ENCODE peak calls at places on chromosomes 7 and 10, in nine cellular contexts. M, U, I, W, Q, C, Y, R and S are unnamed samples.

GRCh38 chr10:118481871-118482270 is 113.6 kb downstream of the PRLHR start:
- DNase-seq in W (no peak), I (no peak), Q (no peak), M (no peak), C (no peak), R (no peak), Y (no peak), U (no peak), S (no peak)

GRCh38 chr7:112573302-112574039 is 92.7 kb downstream of the LSMEM1 start:
- DNase-seq in M (no peak), Y (no peak), U (no peak), I (peak), R (no peak), W (no peak), Q (no peak), C (no peak), S (no peak)

GRCh38 chr10:843703-844102 is 87.8 kb downstream of the LARP4B start:
- DNase-seq in I (no peak), C (no peak), U (no peak), M (no peak), W (no peak), R (no peak), Q (no peak), Y (no peak), S (no peak)

GRCh38 chr10:30373596-30374327 is 24.7 kb upstream of the MTPAP start:
- DNase-seq in Q (no peak), Y (no peak), I (no peak), R (no peak), M (no peak), U (no peak), C (no peak), W (peak), S (no peak)

GRCh38 chr7:15330943-15331342 is 230.9 kb downstream of the AGMO start:
- DNase-seq in Y (no peak), W (no peak), U (no peak), C (no peak), M (no peak), I (no peak), R (no peak), Q (no peak), S (no peak)

GRCh38 chr7:69603937-69604494 is 5.7 kb downstream of the AUTS2 start:
- DNase-seq in M (peak), I (no peak), Y (no peak), R (no peak), W (no peak), U (no peak), C (no peak), Q (no peak), S (no peak)

GRCh38 chr10:44706745-44707144 is 204.4 kb upstream of the TMEM72 start:
- DNase-seq in Q (no peak), M (no peak), R (peak), Y (no peak), I (peak), W (no peak), U (peak), C (peak), S (peak)

GRCh38 chr10:12617205-12618175 is 268.1 kb downstream of the CAMK1D start:
- DNase-seq in Y (no peak), U (no peak), C (no peak), W (no peak), I (no peak), R (no peak), M (no peak), Q (no peak), S (no peak)

GRCh38 chr7:151087247-151088018 is 1.2 kb downstream of the AGAP3 start:
- DNase-seq in I (no peak), Y (no peak), W (peak), U (peak), R (peak), Q (no peak), C (no peak), M (no peak), S (no peak)

GRCh38 chr7:127512587-127512986 is 72.8 kb downstream of the GCC1 start:
- DNase-seq in I (no peak), Q (no peak), W (no peak), U (no peak), R (no peak), Y (no peak), C (no peak), M (no peak), S (no peak)

GRCh38 chr10:70845261-70845660 is 29.5 kb downstream of the SGPL1 start:
- DNase-seq in R (no peak), Q (no peak), M (no peak), Y (no peak), I (no peak), C (no peak), U (no peak), W (no peak), S (no peak)

GRCh38 chr7:152913492-152913891 is 153.9 kb downstream of the ACTR3B start:
- DNase-seq in Y (no peak), C (no peak), Q (no peak), I (no peak), U (no peak), R (no peak), W (no peak), M (no peak), S (no peak)

GRCh38 chr10:77770081-77770867 is 132.7 kb upstream of the KCNMA1 start:
- DNase-seq in M (no peak), U (no peak), C (no peak), R (no peak), W (no peak), Q (no peak), Y (no peak), I (no peak), S (no peak)

GRCh38 chr7:867001-867405 is 9.4 kb upstream of the GET4 start:
- DNase-seq in R (peak), U (no peak), C (peak), M (no peak), I (peak), Q (no peak), Y (no peak), W (no peak), S (peak)

GRCh38 chr7:41189866-41190265 is 513.0 kb downstream of the INHBA start:
- DNase-seq in R (peak), U (peak), I (peak), M (no peak), Y (no peak), C (peak), W (no peak), Q (no peak), S (peak)

GRCh38 chr10:79149662-79150443 is 81.1 kb downstream of the ZMIZ1 start:
- DNase-seq in C (no peak), Q (no peak), U (peak), R (peak), M (peak), I (peak), W (peak), Y (peak), S (no peak)

GRCh38 chr7:44565097-44565794 is 8.5 kb downstream of the DDX56 start:
- DNase-seq in I (peak), Q (no peak), R (peak), U (peak), M (peak), C (no peak), Y (peak), W (peak), S (no peak)

GRCh38 chr10:49831352-49832040 is 69.4 kb upstream of the OGDHL start:
- DNase-seq in R (no peak), Q (no peak), I (peak), C (no peak), W (no peak), U (peak), Y (no peak), M (no peak), S (peak)

GRCh38 chr10:88157981-88158465 is 294.6 kb downstream of the PTEN start:
- DNase-seq in Q (no peak), Y (no peak), M (no peak), W (no peak), R (peak), U (peak), I (peak), C (peak), S (peak)

GRCh38 chr10:75469018-75469616 is 37.7 kb downstream of the LRMDA start:
- DNase-seq in M (no peak), R (peak), C (peak), I (peak), Y (no peak), U (peak), Q (no peak), W (no peak), S (peak)

GRCh38 chr7:86164827-86165226 is 478.9 kb upstream of the GRM3 start:
- DNase-seq in Y (no peak), W (no peak), I (no peak), R (no peak), U (no peak), Q (no peak), C (no peak), M (no peak), S (no peak)

GRCh38 chr7:35781200-35781701 is 19.6 kb upstream of the SEPTIN7 start:
- DNase-seq in I (no peak), Q (no peak), C (no peak), W (no peak), Y (no peak), M (no peak), U (peak), R (no peak), S (no peak)

GRCh38 chr7:19707240-19707639 is 1.6 kb downstream of the POLR1F start:
- DNase-seq in Q (no peak), C (no peak), R (peak), W (no peak), I (peak), Y (no peak), M (no peak), U (peak), S (no peak)

GRCh38 chr7:91156326-91156725 is 107.9 kb upstream of the FZD1 start:
- DNase-seq in R (no peak), W (no peak), I (no peak), Q (no peak), M (no peak), U (no peak), Y (no peak), C (no peak), S (no peak)

GRCh38 chr7:33862946-33863814 is 42.2 kb upstream of the BMPER start:
- DNase-seq in Q (no peak), Y (no peak), U (no peak), C (no peak), I (no peak), M (no peak), W (no peak), R (no peak), S (no peak)

GRCh38 chr7:83524286-83525075 is 124.5 kb downstream of the SEMA3E start:
- DNase-seq in U (no peak), R (peak), M (no peak), W (no peak), I (peak), Y (no peak), C (no peak), Q (no peak), S (peak)

GRCh38 chr7:81926154-81926553 is 156.3 kb upstream of the HGF start:
- DNase-seq in U (no peak), Y (no peak), R (no peak), M (no peak), C (no peak), W (no peak), Q (no peak), I (no peak), S (no peak)

GRCh38 chr7:1810961-1811849 is 141.1 kb downstream of the ELFN1 start:
- DNase-seq in U (no peak), C (no peak), W (no peak), Y (no peak), I (no peak), M (no peak), R (no peak), Q (no peak), S (no peak)

GRCh38 chr7:49597805-49598204 is 175.6 kb upstream of the VWC2 start:
- DNase-seq in W (no peak), Q (no peak), U (no peak), R (no peak), Y (no peak), C (no peak), I (no peak), M (no peak), S (no peak)

GRCh38 chr10:43091846-43092245 is 15.0 kb downstream of the RET start:
- DNase-seq in W (no peak), R (no peak), U (no peak), M (no peak), Y (no peak), C (no peak), I (no peak), Q (no peak), S (no peak)

GRCh38 chr10:6145414-6145978 is 56.7 kb downstream of the RBM17 start:
- DNase-seq in Y (no peak), I (no peak), U (no peak), W (no peak), M (peak), C (no peak), Q (no peak), R (peak), S (no peak)